ENCODE peak calls at places on chromosomes 13 and 19, in eight cellular contexts. N is stomach, B is breast epithelium, Q is endothelial cell of umbilical vein, E is transverse colon, W is HepG2, S is spleen, G is H1. R is an unnamed sample.

GRCh38 chr13:111939285-111940278 is 127.4 kb upstream of the SOX1 start:
- DNase-seq in N (peak; percentile 22), B (no peak), Q (no peak), E (no peak), W (no peak), S (no peak), G (peak; percentile 20), R (peak; percentile 10)

GRCh38 chr13:33003458-33004019 is 12.7 kb upstream of the KL start:
- DNase-seq in N (no peak), B (no peak), Q (no peak), E (no peak), W (no peak), S (no peak), G (no peak), R (no peak)

GRCh38 chr19:5369962-5370367 is 29.4 kb upstream of the PTPRS start:
- DNase-seq in N (peak; percentile 69), B (no peak), Q (peak; percentile 35), E (peak; percentile 54), W (peak; percentile 39), S (peak; percentile 77), G (peak; percentile 97), R (peak; percentile 34)

GRCh38 chr13:93309886-93310520 is 83.4 kb downstream of the GPC6 start:
- DNase-seq in N (no peak), B (no peak), Q (no peak), E (no peak), W (peak; percentile 5), S (no peak), G (no peak), R (no peak)

GRCh38 chr19:50315773-50316448 is 13.3 kb downstream of the KCNC3 start:
- DNase-seq in N (no peak), B (no peak), Q (no peak), E (no peak), W (no peak), S (no peak), G (peak; percentile 83), R (no peak)

GRCh38 chr13:60155978-60156377 is 7.8 kb downstream of the DIAPH3 start:
- DNase-seq in N (no peak), B (no peak), Q (no peak), E (no peak), W (no peak), S (no peak), G (no peak), R (no peak)

GRCh38 chr19:34480971-34481821 is at the start of gene WTIP:
- DNase-seq in N (peak; percentile 67), B (peak; percentile 64), Q (peak; percentile 82), E (peak; percentile 41), W (peak; percentile 62), S (no peak), G (peak; percentile 88), R (peak; percentile 59)

GRCh38 chr19:57190301-57190700 is 999 bp upstream of the ZNF264 start:
- DNase-seq in N (no peak), B (no peak), Q (no peak), E (no peak), W (no peak), S (no peak), G (no peak), R (no peak)

GRCh38 chr13:21078501-21078900 is 17.1 kb upstream of the LATS2 start:
- DNase-seq in N (no peak), B (no peak), Q (peak; percentile 47), E (no peak), W (no peak), S (no peak), G (no peak), R (no peak)

GRCh38 chr19:1257475-1258160 is 9.2 kb downstream of the MIDN start:
- DNase-seq in N (no peak), B (no peak), Q (no peak), E (no peak), W (no peak), S (peak; percentile 84), G (no peak), R (peak; percentile 81)

GRCh38 chr19:1259206-1259872 is 9.8 kb upstream of the CIRBP start:
- DNase-seq in N (peak; percentile 72), B (no peak), Q (peak; percentile 62), E (peak; percentile 88), W (peak; percentile 86), S (peak; percentile 98), G (no peak), R (peak; percentile 91)

GRCh38 chr19:1256646-1257474 is 8.5 kb downstream of the MIDN start:
- DNase-seq in N (no peak), B (no peak), Q (no peak), E (peak; percentile 16), W (no peak), S (peak; percentile 84), G (no peak), R (peak; percentile 88)

GRCh38 chr19:1258707-1259205 is 10.4 kb downstream of the MIDN start:
- DNase-seq in N (no peak), B (no peak), Q (no peak), E (no peak), W (no peak), S (no peak), G (no peak), R (peak; percentile 84)

DNA sequence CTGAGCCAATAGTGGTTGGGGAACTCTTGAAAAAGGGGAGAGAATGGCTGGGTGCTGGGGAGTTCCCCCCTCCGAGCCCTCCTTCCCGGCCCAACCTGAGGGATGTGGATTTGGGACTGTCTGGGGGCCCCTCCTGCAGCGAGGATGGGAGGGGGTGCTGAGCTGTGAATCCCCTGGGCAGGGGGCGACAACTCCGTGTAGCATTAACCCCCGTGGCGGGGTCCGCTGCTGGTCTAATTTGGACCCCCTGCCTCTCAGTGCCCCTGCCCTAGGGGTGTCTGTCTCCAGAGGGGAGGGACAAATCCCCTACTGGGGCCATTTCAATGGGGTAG is 9.7 kb downstream of the MIDN start:
- DNase-seq in N (no peak), B (no peak), Q (no peak), E (no peak), W (no peak), S (peak; percentile 84), G (no peak), R (no peak)
- TF ChIP-seq POLR2AphosphoS5 in N (no peak), B (no peak), Q (no peak), E (peak; percentile 19), W (peak; percentile 44), S (peak; percentile 50), G (peak; percentile 74), R (no peak)

GRCh38 chr19:36489920-36490415 is 607 bp upstream of the ZNF566 start:
- DNase-seq in N (peak; percentile 76), B (no peak), Q (no peak), E (peak; percentile 83), W (peak; percentile 94), S (peak; percentile 90), G (no peak), R (peak; percentile 79)

GRCh38 chr19:36489139-36489919 is at the start of gene ZNF566:
- DNase-seq in N (peak; percentile 87), B (peak; percentile 90), Q (peak; percentile 97), E (peak; percentile 92), W (peak; percentile 96), S (peak; percentile 96), G (peak; percentile 94), R (peak; percentile 93)

GRCh38 chr19:36488118-36488815 is 1.1 kb downstream of the ZNF566 start:
- DNase-seq in N (no peak), B (no peak), Q (no peak), E (no peak), W (no peak), S (no peak), G (no peak), R (no peak)

GRCh38 chr19:36483653-36484052 is 5.7 kb downstream of the ZNF566 start:
- DNase-seq in N (no peak), B (no peak), Q (no peak), E (no peak), W (no peak), S (no peak), G (no peak), R (no peak)

GRCh38 chr19:36488816-36489138 is 584 bp downstream of the ZNF566 start:
- DNase-seq in N (no peak), B (no peak), Q (no peak), E (no peak), W (peak; percentile 39), S (no peak), G (no peak), R (no peak)
- TF ChIP-seq CTCF in N (no peak), B (no peak), Q (no peak), E (no peak), W (peak; percentile 49), S (no peak), G (no peak), R (no peak)

GRCh38 chr19:13839193-13839937 is 37.6 kb upstream of the NANOS3 start:
- DNase-seq in N (peak; percentile 89), B (peak; percentile 89), Q (peak; percentile 87), E (peak; percentile 88), W (no peak), S (peak; percentile 98), G (peak; percentile 69), R (peak; percentile 97)

GRCh38 chr19:13838943-13839192 is 38.1 kb upstream of the NANOS3 start:
- DNase-seq in N (no peak), B (no peak), Q (no peak), E (no peak), W (no peak), S (no peak), G (no peak), R (no peak)

GRCh38 chr19:13840751-13841338 is 36.1 kb upstream of the NANOS3 start:
- DNase-seq in N (no peak), B (no peak), Q (no peak), E (no peak), W (no peak), S (peak; percentile 86), G (no peak), R (no peak)

GRCh38 chr19:13841339-13842293 is 35.3 kb upstream of the NANOS3 start:
- DNase-seq in N (peak; percentile 78), B (peak; percentile 84), Q (no peak), E (peak; percentile 84), W (no peak), S (peak; percentile 89), G (no peak), R (peak; percentile 80)

GRCh38 chr19:13839938-13840750 is 36.8 kb upstream of the NANOS3 start:
- DNase-seq in N (peak; percentile 75), B (peak; percentile 76), Q (peak; percentile 47), E (peak; percentile 91), W (no peak), S (peak; percentile 92), G (no peak), R (peak; percentile 75)
- TF ChIP-seq POLR2A in N (no peak), B (peak; percentile 10), Q (peak; percentile 58), E (peak; percentile 82), W (no peak), S (peak; percentile 27), G (no peak), R (no peak)

DNA sequence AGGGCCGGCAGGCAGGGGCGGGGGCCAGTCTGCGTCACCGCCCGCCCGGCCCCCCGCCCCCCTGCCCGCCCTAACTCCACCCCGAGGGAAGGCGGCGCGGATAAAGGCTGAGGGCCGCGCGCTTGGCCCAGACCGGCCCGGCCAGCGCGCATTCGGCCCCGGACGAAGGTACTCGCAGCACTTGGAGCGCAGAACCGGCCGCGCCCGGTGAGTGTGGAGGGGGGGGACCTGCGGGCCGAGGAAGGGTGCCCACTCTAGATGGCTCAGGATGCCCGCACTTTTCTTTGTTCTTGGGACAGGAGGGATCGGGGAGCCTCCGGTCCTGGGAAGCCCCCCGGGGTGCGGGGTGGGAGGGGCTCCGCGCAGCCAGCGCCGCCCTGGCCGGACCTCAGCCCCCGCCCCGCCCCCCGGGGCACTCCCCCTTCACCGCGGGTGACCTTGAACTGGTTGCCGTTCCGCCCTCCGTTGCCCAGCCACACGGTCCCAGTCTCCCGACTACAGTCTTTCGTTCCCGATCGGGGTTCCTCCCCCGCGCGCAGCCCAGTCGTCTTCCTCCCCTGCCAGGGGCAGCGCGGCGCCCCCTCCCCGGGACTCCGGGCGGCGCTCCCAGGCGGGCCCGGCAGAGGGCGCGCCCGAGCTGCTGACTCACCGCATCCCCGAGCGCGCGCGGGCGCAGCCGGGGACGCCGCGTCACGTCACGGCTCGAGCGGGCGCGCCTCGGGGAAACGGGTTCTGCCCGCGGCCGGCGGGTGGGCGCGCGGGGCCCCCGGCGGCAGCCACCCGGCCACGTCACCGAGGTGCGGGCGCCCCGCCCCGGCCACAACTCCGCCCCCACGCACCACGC is at the start of gene MIDN:
- DNase-seq in N (peak; percentile 90), B (peak; percentile 84), Q (peak; percentile 86), E (peak; percentile 88), W (peak; percentile 75), S (peak; percentile 96), G (peak; percentile 95), R (peak; percentile 97)
- TF ChIP-seq POLR2AphosphoS5 in N (peak; percentile 96), B (peak; percentile 71), Q (peak; percentile 99), E (peak; percentile 96), W (peak; percentile 95), S (peak; percentile 93), G (peak; percentile 88), R (peak; percentile 95)

R was measured in upper lobe of left lung.